ENCODE peak calls at places on chromosome 14, in six cellular contexts. C is SK-N-SH, R is astrocyte, V is aorta, F is heart right ventricle, Y is mesendoderm. L is an unnamed sample. For H3K4me1 and H3K36me3, the result is how much of the 10 kb centered on the place peaks cover.

GRCh38 chr14:64801800-64802199 is 77.9 kb downstream of the SPTB start:
- DNase-seq in R (no peak), C (peak), Y (peak), V (no peak), F (no peak), L (no peak)

GRCh38 chr14:49634547-49635334 is at the start of gene DNAAF2:
- DNase-seq in V (peak), Y (peak), R (peak), C (peak), F (peak), L (peak)

GRCh38 chr14:91241848-91242247 is 2.7 kb downstream of the GPR68 start:
- DNase-seq in V (no peak), R (no peak), F (no peak), C (no peak), Y (no peak), L (no peak)

GRCh38 chr14:54209501-54210231 is 187.1 kb upstream of the CDKN3 start:
- DNase-seq in V (no peak), F (no peak), C (no peak), R (peak), Y (no peak), L (no peak)

GRCh38 chr14:78595797-78596196 is 425.6 kb downstream of the NRXN3 start:
- DNase-seq in R (no peak), C (peak), Y (peak), F (no peak), V (no peak), L (no peak)

GRCh38 chr14:104808456-104808855 is 7.6 kb downstream of the ZBTB42 start:
- DNase-seq in R (no peak), Y (no peak), C (no peak), V (no peak), F (no peak), L (no peak)

GRCh38 chr14:76919811-76920571 is 93.8 kb downstream of the LRRC74A start:
- DNase-seq in F (peak), Y (peak), C (peak), R (peak), V (peak), L (peak)

GRCh38 chr14:50906326-50906725 is 34.5 kb downstream of the ABHD12B start:
- DNase-seq in R (no peak), F (no peak), V (no peak), C (no peak), Y (no peak), L (no peak)

GRCh38 chr14:47507866-47508265 is 167.5 kb downstream of the MDGA2 start:
- DNase-seq in F (no peak), R (no peak), Y (no peak), V (no peak), C (no peak), L (no peak)

GRCh38 chr14:20757963-20758362 is 10.2 kb upstream of the EDDM3B start:
- DNase-seq in C (no peak), R (no peak), Y (peak), V (peak), F (no peak), L (no peak)

GRCh38 chr14:66918527-66918926 is 270.7 kb upstream of the GARIN2 start:
- DNase-seq in Y (peak), F (no peak), R (no peak), V (no peak), C (no peak), L (no peak)

GRCh38 chr14:53151523-53151866 is 1.6 kb downstream of the DDHD1 start:
- DNase-seq in V (no peak), R (no peak), Y (no peak), F (no peak), C (no peak), L (no peak)
- H3K4me1 ChIP-seq in V (under half), R (under half), Y (under half), F (under half), C (under half), L (under half)

DNA sequence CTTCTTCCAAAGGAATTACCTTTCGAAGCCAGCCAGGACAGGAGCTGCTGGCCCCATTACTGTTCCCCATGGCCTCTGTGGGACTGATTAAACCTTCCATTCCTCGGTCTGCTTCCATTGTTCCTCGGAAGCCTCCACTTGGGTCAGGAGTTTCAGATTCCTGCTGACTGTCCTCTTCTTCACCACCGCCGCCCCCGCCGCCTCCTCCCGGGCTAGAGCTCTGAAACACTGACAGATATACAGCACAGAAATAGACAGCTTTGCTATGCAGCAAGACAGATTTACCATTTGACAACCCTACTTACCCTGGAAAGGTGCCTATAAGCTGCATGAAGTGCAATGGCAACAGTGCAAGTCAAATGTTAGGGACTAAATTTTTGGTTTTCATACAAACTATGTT is 21.8 kb downstream of the ZC2HC1C start:
- DNase-seq in Y (no peak), C (no peak), F (no peak), R (no peak), V (no peak), L (no peak)
- H3K36me3 ChIP-seq in Y (under half), C (under half), F (half or more), R (under half), V (under half), L (half or more)

GRCh38 chr14:99863059-99863458 is 69.8 kb downstream of the EML1 start:
- DNase-seq in V (no peak), R (no peak), F (no peak), Y (no peak), C (no peak), L (no peak)

GRCh38 chr14:99855271-99855670 is 62.1 kb downstream of the EML1 start:
- DNase-seq in Y (no peak), C (no peak), R (no peak), F (no peak), V (no peak), L (no peak)

GRCh38 chr14:99857551-99857950 is 64.3 kb downstream of the EML1 start:
- DNase-seq in C (no peak), R (no peak), Y (no peak), F (no peak), V (no peak), L (no peak)

GRCh38 chr14:99862111-99862510 is 68.9 kb downstream of the EML1 start:
- DNase-seq in F (no peak), Y (no peak), C (no peak), V (no peak), R (peak), L (no peak)

DNA sequence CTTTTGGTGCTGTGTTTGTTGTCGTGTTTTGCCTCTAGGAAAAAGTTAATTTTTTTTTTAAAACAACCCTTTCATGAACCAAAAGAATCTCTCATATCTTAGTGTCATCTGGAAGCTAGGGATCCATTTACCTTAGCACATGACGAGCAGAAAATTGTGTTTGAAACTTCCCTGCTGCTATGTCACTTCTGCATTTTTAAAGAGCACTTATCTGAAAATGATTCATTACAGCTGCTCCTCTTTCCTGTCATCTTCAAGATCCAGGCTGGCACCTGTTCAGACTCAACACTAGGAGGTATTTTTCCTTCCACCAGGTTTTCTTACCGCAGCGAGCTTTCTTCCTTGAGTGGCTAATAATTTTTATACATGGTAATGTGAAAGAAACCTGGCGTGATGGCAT is 67.0 kb downstream of the EML1 start:
- DNase-seq in F (no peak), V (no peak), Y (no peak), C (no peak), R (no peak), L (no peak)
- H3K27ac ChIP-seq in F (no peak), V (no peak), Y (no peak), C (no peak), R (no peak), L (no peak)

GRCh38 chr14:32590157-32590556 is 261.1 kb downstream of the AKAP6 start:
- DNase-seq in R (no peak), Y (no peak), C (no peak), F (no peak), V (no peak), L (no peak)

GRCh38 chr14:32595496-32595895 is 266.4 kb downstream of the AKAP6 start:
- DNase-seq in Y (no peak), C (no peak), R (no peak), V (no peak), F (no peak), L (no peak)

GRCh38 chr14:32596390-32596789 is 267.3 kb downstream of the AKAP6 start:
- DNase-seq in F (no peak), C (no peak), Y (no peak), V (no peak), R (no peak), L (no peak)

GRCh38 chr14:32594766-32595165 is 265.7 kb downstream of the AKAP6 start:
- DNase-seq in V (no peak), R (peak), C (no peak), Y (no peak), F (no peak), L (no peak)

GRCh38 chr14:32593290-32593942 is 264.3 kb downstream of the AKAP6 start:
- DNase-seq in F (no peak), Y (peak), C (no peak), R (peak), V (no peak), L (no peak)
- H3K4me1 ChIP-seq in F (under half), Y (under half), C (under half), R (under half), V (under half), L (under half)

DNA sequence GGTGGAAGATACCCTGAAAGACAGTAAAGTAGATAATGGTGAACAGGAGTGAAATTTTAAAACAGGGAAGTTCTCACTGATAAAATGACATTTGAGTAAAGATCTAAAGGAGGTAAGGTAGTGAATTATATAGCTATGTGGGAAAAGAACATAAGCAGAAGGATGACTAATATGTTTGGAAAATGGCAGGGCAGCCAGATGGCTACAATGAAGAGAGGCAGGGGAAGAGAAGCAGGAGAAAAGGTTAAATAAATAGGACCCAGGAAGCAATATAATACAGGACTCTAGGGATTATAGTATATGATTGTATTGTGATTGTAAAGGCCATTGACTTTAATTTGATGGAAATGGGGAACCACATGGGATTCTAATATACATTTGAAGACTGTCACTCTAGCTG is 33.0 kb downstream of the SCFD1 start:
- DNase-seq in F (no peak), R (no peak), Y (no peak), V (no peak), C (no peak), L (no peak)
- H3K36me3 ChIP-seq in F (under half), R (under half), Y (under half), V (under half), C (half or more), L (half or more)

DNA sequence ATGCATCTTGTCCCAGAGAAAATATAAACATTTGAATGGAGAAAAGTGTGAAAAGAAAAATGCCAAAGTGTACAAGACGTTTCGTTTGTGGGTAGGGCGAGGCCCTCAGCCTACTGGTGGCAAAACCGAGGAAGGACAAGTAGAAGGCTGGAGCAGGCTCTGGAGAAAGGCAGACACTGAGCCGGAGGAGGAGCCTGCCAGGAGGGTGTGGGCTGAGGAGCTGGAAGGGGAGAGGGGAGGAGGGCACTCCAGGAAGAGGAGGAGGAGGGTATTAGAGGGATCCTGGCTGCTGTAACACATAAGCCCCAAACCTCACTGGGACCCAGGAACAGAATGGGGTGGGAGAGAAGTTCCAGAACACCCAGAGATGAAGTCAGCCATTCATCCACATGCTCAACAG is 47.7 kb downstream of the CLMN start:
- DNase-seq in C (no peak), F (no peak), R (no peak), V (no peak), Y (peak), L (no peak)
- H3K27ac ChIP-seq in C (no peak), F (no peak), R (no peak), V (no peak), Y (no peak), L (no peak)